ENCODE peak calls at places on chromosome 1, in five cellular contexts. One of them, this sample, is unnamed.

GRCh38 chr1:84686203-84686602 is 4.1 kb downstream of the SSX2IP start:
- DNase-seq in NCI-H1092 treated with DMSO at 0.1 percent for 48 hours: no peak
- DNase-seq in activated CD8-positive, alpha-beta memory T cell treated with anti-CD3 and anti-CD28 coated beads, Interleukin-2, amount 50 U/mL, for 48 hours: no peak
- DNase-seq in ovary: no peak
- DNase-seq in progenitor cell of endocrine pancreas: no peak
- DNase-seq in this sample: no peak

GRCh38 chr1:61873581-61873980 is 131.3 kb downstream of the PATJ start:
- DNase-seq in progenitor cell of endocrine pancreas: no peak
- DNase-seq in ovary: no peak
- DNase-seq in NCI-H1092 treated with DMSO at 0.1 percent for 48 hours: no peak
- DNase-seq in activated CD8-positive, alpha-beta memory T cell treated with anti-CD3 and anti-CD28 coated beads, Interleukin-2, amount 50 U/mL, for 48 hours: no peak
- DNase-seq in this sample: no peak

GRCh38 chr1:234527346-234527745 is 48.4 kb upstream of the TARBP1 start:
- DNase-seq in ovary: peak; percentile 0
- DNase-seq in progenitor cell of endocrine pancreas: no peak
- DNase-seq in activated CD8-positive, alpha-beta memory T cell treated with anti-CD3 and anti-CD28 coated beads, Interleukin-2, amount 50 U/mL, for 48 hours: no peak
- DNase-seq in NCI-H1092 treated with DMSO at 0.1 percent for 48 hours: no peak
- DNase-seq in this sample: no peak

GRCh38 chr1:182337736-182338571 is 53.6 kb downstream of the GLUL start:
- DNase-seq in ovary: peak; percentile 50
- DNase-seq in progenitor cell of endocrine pancreas: no peak
- DNase-seq in activated CD8-positive, alpha-beta memory T cell treated with anti-CD3 and anti-CD28 coated beads, Interleukin-2, amount 50 U/mL, for 48 hours: no peak
- DNase-seq in NCI-H1092 treated with DMSO at 0.1 percent for 48 hours: peak; percentile 53
- DNase-seq in this sample: no peak

GRCh38 chr1:54370287-54371003 is 35.7 kb downstream of the SSBP3 start:
- DNase-seq in activated CD8-positive, alpha-beta memory T cell treated with anti-CD3 and anti-CD28 coated beads, Interleukin-2, amount 50 U/mL, for 48 hours: no peak
- DNase-seq in ovary: no peak
- DNase-seq in NCI-H1092 treated with DMSO at 0.1 percent for 48 hours: no peak
- DNase-seq in progenitor cell of endocrine pancreas: no peak
- DNase-seq in this sample: no peak

GRCh38 chr1:37722181-37723071 is 30.1 kb downstream of the CDCA8 start:
- DNase-seq in progenitor cell of endocrine pancreas: no peak
- DNase-seq in ovary: no peak
- DNase-seq in NCI-H1092 treated with DMSO at 0.1 percent for 48 hours: no peak
- DNase-seq in activated CD8-positive, alpha-beta memory T cell treated with anti-CD3 and anti-CD28 coated beads, Interleukin-2, amount 50 U/mL, for 48 hours: no peak
- DNase-seq in this sample: no peak

GRCh38 chr1:2236695-2237677 is 8.9 kb downstream of the SKI start:
- DNase-seq in NCI-H1092 treated with DMSO at 0.1 percent for 48 hours: no peak
- DNase-seq in ovary: no peak
- DNase-seq in progenitor cell of endocrine pancreas: no peak
- DNase-seq in activated CD8-positive, alpha-beta memory T cell treated with anti-CD3 and anti-CD28 coated beads, Interleukin-2, amount 50 U/mL, for 48 hours: no peak
- DNase-seq in this sample: no peak

GRCh38 chr1:110176299-110176956 is 26.1 kb downstream of the SLC6A17 start:
- DNase-seq in progenitor cell of endocrine pancreas: no peak
- DNase-seq in activated CD8-positive, alpha-beta memory T cell treated with anti-CD3 and anti-CD28 coated beads, Interleukin-2, amount 50 U/mL, for 48 hours: no peak
- DNase-seq in ovary: no peak
- DNase-seq in NCI-H1092 treated with DMSO at 0.1 percent for 48 hours: peak; percentile 77
- DNase-seq in this sample: peak; percentile 21

GRCh38 chr1:184967045-184967444 is 7.3 kb downstream of the NIBAN1 start:
- DNase-seq in activated CD8-positive, alpha-beta memory T cell treated with anti-CD3 and anti-CD28 coated beads, Interleukin-2, amount 50 U/mL, for 48 hours: no peak
- DNase-seq in ovary: no peak
- DNase-seq in progenitor cell of endocrine pancreas: no peak
- DNase-seq in NCI-H1092 treated with DMSO at 0.1 percent for 48 hours: no peak
- DNase-seq in this sample: no peak

GRCh38 chr1:156097499-156098178 is 15.4 kb upstream of the MEX3A start:
- DNase-seq in NCI-H1092 treated with DMSO at 0.1 percent for 48 hours: no peak
- DNase-seq in progenitor cell of endocrine pancreas: no peak
- DNase-seq in ovary: no peak
- DNase-seq in activated CD8-positive, alpha-beta memory T cell treated with anti-CD3 and anti-CD28 coated beads, Interleukin-2, amount 50 U/mL, for 48 hours: no peak
- DNase-seq in this sample: no peak

GRCh38 chr1:184838374-184838995 is 83.8 kb upstream of the EDEM3 start:
- DNase-seq in activated CD8-positive, alpha-beta memory T cell treated with anti-CD3 and anti-CD28 coated beads, Interleukin-2, amount 50 U/mL, for 48 hours: no peak
- DNase-seq in progenitor cell of endocrine pancreas: no peak
- DNase-seq in NCI-H1092 treated with DMSO at 0.1 percent for 48 hours: no peak
- DNase-seq in ovary: no peak
- DNase-seq in this sample: peak; percentile 91

GRCh38 chr1:30331415-30332065 is 391.8 kb downstream of the MATN1 start:
- DNase-seq in activated CD8-positive, alpha-beta memory T cell treated with anti-CD3 and anti-CD28 coated beads, Interleukin-2, amount 50 U/mL, for 48 hours: peak; percentile 25
- DNase-seq in NCI-H1092 treated with DMSO at 0.1 percent for 48 hours: no peak
- DNase-seq in progenitor cell of endocrine pancreas: no peak
- DNase-seq in ovary: no peak
- DNase-seq in this sample: no peak

This sample was measured in adipocyte.